ENCODE peak calls at places on chromosomes 6 and 20, in five cellular contexts. U is astrocyte of the cerebellum; O is fibroblast of lung; Z is activated naive CD4-positive, alpha-beta T cell treated with anti-CD3 and anti-CD28 coated beads, Interleukin-2, amount 50 U/mL, for 16 hours; H is GF-D8. D is an unnamed sample.
A peak's percentile ranks its signal among the peaks of the same experiment; 100 is the strongest.

GRCh38 chr20:34553366-34553867 is 5.1 kb upstream of the MAP1LC3A start:
- DNase-seq in Z (no peak), U (no peak), H (no peak), O (peak; percentile 20), D (no peak)

GRCh38 chr20:8021541-8022269 is 2.1 kb upstream of the TMX4 start:
- DNase-seq in U (no peak), Z (no peak), O (no peak), H (no peak), D (no peak)

GRCh38 chr6:116763048-116763447 is 2.5 kb downstream of the FAM162B start:
- DNase-seq in H (no peak), Z (no peak), O (no peak), U (no peak), D (no peak)

GRCh38 chr6:45625191-45625664 is 247.5 kb upstream of the SUPT3H start:
- DNase-seq in Z (no peak), O (peak; percentile 82), U (peak; percentile 65), H (no peak), D (no peak)

GRCh38 chr6:158170656-158171081 is 2.5 kb downstream of the GTF2H5 start:
- DNase-seq in Z (no peak), H (no peak), O (peak; percentile 90), U (peak; percentile 89), D (no peak)

GRCh38 chr6:166470863-166471410 is 88.2 kb upstream of the MPC1 start:
- DNase-seq in U (no peak), H (no peak), O (no peak), Z (no peak), D (no peak)

GRCh38 chr6:157841211-157841840 is 18.3 kb downstream of the SNX9 start:
- DNase-seq in U (no peak), Z (no peak), H (no peak), O (no peak), D (no peak)

GRCh38 chr6:10205892-10206291 is 209.0 kb downstream of the TFAP2A start:
- DNase-seq in H (peak; percentile 59), U (no peak), O (no peak), Z (no peak), D (no peak)

GRCh38 chr6:129009856-129010255 is 126.9 kb downstream of the LAMA2 start:
- DNase-seq in U (no peak), O (no peak), H (no peak), Z (no peak), D (no peak)

GRCh38 chr6:42929928-42930360 is 664 bp downstream of the CNPY3 start:
- DNase-seq in O (peak; percentile 79), H (peak; percentile 86), U (peak; percentile 12), Z (peak; percentile 58), D (peak; percentile 25)

GRCh38 chr6:11632231-11632630 is 94.7 kb downstream of the TMEM170B start:
- DNase-seq in H (no peak), Z (no peak), U (no peak), O (no peak), D (no peak)

GRCh38 chr6:15874821-15875220 is 212.0 kb upstream of the DTNBP1 start:
- DNase-seq in Z (no peak), U (no peak), H (no peak), O (peak; percentile 47), D (no peak)

GRCh38 chr20:11204926-11205768 is 531.3 kb upstream of the JAG1 start:
- DNase-seq in U (peak; percentile 45), O (peak; percentile 82), Z (no peak), H (peak; percentile 31), D (no peak)

GRCh38 chr6:137820425-137820824 is 46.6 kb upstream of the TNFAIP3 start:
- DNase-seq in Z (no peak), H (no peak), O (peak; percentile 62), U (no peak), D (no peak)

GRCh38 chr6:142647436-142648389 is 297.3 kb downstream of the HIVEP2 start:
- DNase-seq in U (no peak), O (no peak), Z (no peak), H (no peak), D (no peak)

GRCh38 chr6:112478036-112478435 is 130.9 kb downstream of the RFPL4B start:
- DNase-seq in O (no peak), U (no peak), H (no peak), Z (no peak), D (no peak)

GRCh38 chr6:56655250-56655649 is 12.6 kb upstream of the DST start:
- DNase-seq in Z (no peak), O (peak; percentile 64), H (no peak), U (no peak), D (no peak)

GRCh38 chr6:151757506-151757955 is 50.0 kb upstream of the ESR1 start:
- DNase-seq in H (no peak), Z (peak; percentile 27), O (no peak), U (no peak), D (no peak)

GRCh38 chr20:39152742-39153141 is 190.6 kb downstream of the DHX35 start:
- DNase-seq in Z (no peak), O (no peak), U (no peak), H (no peak), D (no peak)

GRCh38 chr6:2558861-2559811 is 191.6 kb downstream of the MYLK4 start:
- DNase-seq in Z (no peak), U (peak; percentile 36), H (no peak), O (no peak), D (no peak)

GRCh38 chr6:3867616-3868502 is 18.7 kb downstream of the FAM50B start:
- DNase-seq in U (no peak), O (peak; percentile 35), H (no peak), Z (no peak), D (no peak)

GRCh38 chr6:99219788-99220187 is 129.7 kb downstream of the FAXC start:
- DNase-seq in O (no peak), Z (no peak), U (no peak), H (no peak), D (no peak)

GRCh38 chr20:9024596-9024995 is 44.3 kb upstream of the PLCB4 start:
- DNase-seq in H (no peak), Z (no peak), U (no peak), O (no peak), D (no peak)

GRCh38 chr20:23048283-23049200 is 930 bp downstream of the THBD start:
- DNase-seq in Z (no peak), H (peak; percentile 27), O (peak; percentile 23), U (no peak), D (no peak)

GRCh38 chr6:113875470-113875869 is 18.3 kb downstream of the MARCKS start:
- DNase-seq in U (no peak), O (peak; percentile 49), H (no peak), Z (no peak), D (no peak)

GRCh38 chr20:9409981-9410380 is 104.4 kb upstream of the LAMP5 start:
- DNase-seq in Z (no peak), U (peak; percentile 76), O (peak; percentile 76), H (no peak), D (no peak)

GRCh38 chr6:141464490-141464889 is 668.2 kb upstream of the GJE1 start:
- DNase-seq in O (peak; percentile 53), Z (no peak), H (no peak), U (no peak), D (no peak)